ENCODE peak calls at places on chromosomes 12 and 14, in seven cellular contexts. Z is A673, Y is cardiac muscle cell, U is tibial artery, I is thoracic aorta, K is NB4, B is H1. D is an unnamed sample.

GRCh38 chr12:49208661-49209060 is 19.8 kb upstream of the TUBA1A start:
- DNase-seq in Z (no peak), Y (no peak), U (no peak), I (no peak), K (no peak), B (no peak), D (no peak)

GRCh38 chr12:100435948-100436347 is 37.7 kb upstream of the NR1H4 start:
- DNase-seq in Z (peak), Y (no peak), U (no peak), I (no peak), K (peak), B (no peak), D (no peak)

GRCh38 chr14:20652996-20653975 is 11.8 kb upstream of the OR6S1 start:
- DNase-seq in Z (peak), Y (peak), U (no peak), I (no peak), K (peak), B (peak), D (no peak)

GRCh38 chr12:220946-221550 is 7.1 kb upstream of the SLC6A12 start:
- DNase-seq in Z (no peak), Y (no peak), U (no peak), I (no peak), K (no peak), B (no peak), D (no peak)

GRCh38 chr12:92717202-92717601 is 14.4 kb downstream of the PLEKHG7 start:
- DNase-seq in Z (peak), Y (no peak), U (no peak), I (no peak), K (peak), B (no peak), D (no peak)

GRCh38 chr14:99313234-99313633 is 41.2 kb upstream of the BCL11B start:
- DNase-seq in Z (no peak), Y (no peak), U (no peak), I (no peak), K (no peak), B (no peak), D (no peak)

GRCh38 chr14:51616724-51617409 is 34.8 kb upstream of the FRMD6 start:
- DNase-seq in Z (no peak), Y (no peak), U (no peak), I (no peak), K (no peak), B (no peak), D (no peak)

GRCh38 chr12:54008260-54008552 is 579 bp upstream of the HOXC8 start:
- DNase-seq in Z (no peak), Y (no peak), U (no peak), I (no peak), K (no peak), B (no peak), D (no peak)

GRCh38 chr12:93581370-93581769 is 8.9 kb downstream of the SOCS2 start:
- DNase-seq in Z (no peak), Y (no peak), U (no peak), I (no peak), K (no peak), B (no peak), D (no peak)

GRCh38 chr12:58503731-58504520 is 416.4 kb downstream of the LRIG3 start:
- DNase-seq in Z (no peak), Y (no peak), U (no peak), I (no peak), K (no peak), B (no peak), D (no peak)

GRCh38 chr14:88507208-88507607 is 47.6 kb downstream of the PTPN21 start:
- DNase-seq in Z (no peak), Y (no peak), U (no peak), I (no peak), K (no peak), B (no peak), D (no peak)

GRCh38 chr14:88503754-88504406 is 50.9 kb downstream of the PTPN21 start:
- DNase-seq in Z (no peak), Y (no peak), U (no peak), I (no peak), K (no peak), B (no peak), D (no peak)

GRCh38 chr14:88504602-88505001 is 50.2 kb downstream of the PTPN21 start:
- DNase-seq in Z (no peak), Y (peak), U (no peak), I (no peak), K (no peak), B (no peak), D (no peak)

GRCh38 chr14:88502740-88503139 is 52.1 kb downstream of the PTPN21 start:
- DNase-seq in Z (no peak), Y (no peak), U (no peak), I (no peak), K (no peak), B (no peak), D (no peak)

GRCh38 chr14:88505621-88506020 is 49.2 kb downstream of the PTPN21 start:
- DNase-seq in Z (no peak), Y (no peak), U (no peak), I (no peak), K (no peak), B (no peak), D (no peak)
- TF ChIP-seq CTCF in Z (no peak), Y (no peak), U (no peak), I (no peak), K (no peak), B (no peak), D (no peak)

DNA sequence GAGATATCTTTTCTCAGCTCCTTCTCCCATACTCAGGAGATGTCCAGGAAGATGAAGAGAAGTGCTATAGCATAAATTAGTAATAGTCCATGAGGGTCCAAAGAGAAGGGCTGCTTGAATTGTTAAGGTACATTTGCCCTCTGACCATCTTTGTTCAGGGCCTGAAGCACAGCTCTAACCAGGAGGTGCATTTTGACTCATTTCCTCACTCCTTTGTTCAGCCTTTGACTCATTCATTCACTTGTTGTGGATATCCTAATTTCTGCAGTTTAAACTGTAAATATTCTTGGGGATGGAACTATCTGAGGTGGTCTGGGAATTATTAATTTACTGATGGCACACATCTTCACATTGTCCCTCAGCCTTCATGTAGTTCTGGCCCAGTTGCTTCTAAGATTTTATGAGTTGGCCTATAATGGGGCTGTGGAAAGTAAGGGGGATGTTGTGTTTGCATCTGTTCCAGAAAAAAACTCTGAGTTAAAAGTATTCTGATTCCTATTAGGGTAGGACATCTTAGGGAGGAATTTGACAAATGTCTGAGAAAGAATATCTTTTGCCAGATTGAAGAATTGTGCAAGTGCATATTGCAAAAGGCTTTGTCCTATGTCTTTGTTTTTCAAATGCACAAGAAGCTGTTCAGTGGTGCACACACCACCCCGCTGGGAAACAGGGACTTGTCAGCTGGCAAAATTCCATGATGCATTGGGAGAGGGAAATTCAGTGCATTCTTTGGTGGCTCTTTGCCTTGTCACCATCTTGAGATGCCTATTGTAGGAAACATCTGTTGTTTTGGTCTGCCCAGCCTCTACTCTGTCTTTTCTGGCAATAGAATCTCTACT is 22.1 kb downstream of the SMOC1 start:
- DNase-seq in Z (peak), Y (no peak), U (peak), I (no peak), K (no peak), B (peak), D (no peak)
- TF ChIP-seq CTCF in Z (no peak), Y (no peak), U (no peak), I (no peak), K (no peak), B (no peak), D (no peak)

GRCh38 chr14:78107171-78107570 is 63.0 kb upstream of the NRXN3 start:
- DNase-seq in Z (no peak), Y (no peak), U (no peak), I (no peak), K (no peak), B (no peak), D (no peak)
- TF ChIP-seq CTCF in Z (no peak), Y (no peak), U (no peak), I (no peak), K (no peak), B (no peak), D (no peak)

GRCh38 chr14:39431416-39432178 is 636 bp downstream of the FBXO33 start:
- DNase-seq in Z (peak), Y (peak), U (peak), I (no peak), K (peak), B (peak), D (no peak)
- TF ChIP-seq CTCF in Z (no peak), Y (no peak), U (no peak), I (no peak), K (no peak), B (no peak), D (no peak)

GRCh38 chr14:102708494-102708893 is 68.8 kb upstream of the TRAF3 start:
- DNase-seq in Z (no peak), Y (no peak), U (no peak), I (no peak), K (no peak), B (peak), D (no peak)

GRCh38 chr14:102711946-102712345 is 65.3 kb upstream of the TRAF3 start:
- DNase-seq in Z (no peak), Y (no peak), U (no peak), I (no peak), K (no peak), B (peak), D (no peak)

GRCh38 chr14:102711207-102711606 is 66.0 kb upstream of the TRAF3 start:
- DNase-seq in Z (no peak), Y (no peak), U (no peak), I (no peak), K (no peak), B (peak), D (no peak)
- TF ChIP-seq CTCF in Z (no peak), Y (no peak), U (no peak), I (no peak), K (no peak), B (no peak), D (no peak)

D was measured in dorsolateral prefrontal cortex.